ENCODE peak calls at places on chromosomes 13 and 19, in four cellular contexts. M is NCI-H510A treated with DMSO at 0.1 percent for 48 hours, T is D341Med, V is heart left ventricle. X is an unnamed sample.
A peak's percentile ranks its signal among the peaks of the same experiment; 100 is the strongest.

GRCh38 chr13:57932071-57932470 is 300.5 kb downstream of the PCDH17 start:
- DNase-seq in M (no peak), T (no peak), V (no peak), X (no peak)

GRCh38 chr13:23378009-23378632 is 55.4 kb downstream of the SACS start:
- DNase-seq in V (no peak), T (no peak), M (no peak), X (peak; percentile 63)

GRCh38 chr19:7435602-7436001 is 53.2 kb downstream of the PEX11G start:
- DNase-seq in M (no peak), T (no peak), V (no peak), X (no peak)

GRCh38 chr13:23020246-23020843 is 160.4 kb upstream of the SGCG start:
- DNase-seq in V (peak; percentile 22), M (peak; percentile 61), T (peak; percentile 59), X (peak; percentile 14)

GRCh38 chr13:52600666-52601065 is 41.6 kb upstream of the HNRNPA1L2 start:
- DNase-seq in M (no peak), T (no peak), V (no peak), X (no peak)

GRCh38 chr13:113997845-113998751 is 24.2 kb upstream of the C13orf46 start:
- DNase-seq in V (peak; percentile 50), M (no peak), T (no peak), X (no peak)

GRCh38 chr19:10474962-10475451 is 28.1 kb downstream of the KEAP1 start:
- DNase-seq in V (no peak), T (peak; percentile 14), M (no peak), X (no peak)

GRCh38 chr13:52158629-52159158 is 703 bp downstream of the NEK3 start:
- DNase-seq in V (peak; percentile 49), M (peak; percentile 17), T (no peak), X (no peak)

GRCh38 chr19:2887391-2887914 is 13.3 kb upstream of the ZNF57 start:
- DNase-seq in V (no peak), M (peak; percentile 82), T (peak; percentile 67), X (no peak)

GRCh38 chr13:30810261-30810701 is 74.9 kb downstream of the ALOX5AP start:
- DNase-seq in V (no peak), T (no peak), M (no peak), X (no peak)

GRCh38 chr13:110528911-110529310 is 32.6 kb downstream of the RAB20 start:
- DNase-seq in M (no peak), V (no peak), T (no peak), X (no peak)

GRCh38 chr13:30846311-30846710 is 59.8 kb upstream of the MEDAG start:
- DNase-seq in T (no peak), M (no peak), V (no peak), X (no peak)

GRCh38 chr19:507286-508203 is at the start of gene TPGS1:
- DNase-seq in T (peak; percentile 87), M (peak; percentile 20), V (peak; percentile 85), X (peak; percentile 82)

GRCh38 chr13:38713046-38713445 is 26.2 kb downstream of the FREM2 start:
- DNase-seq in M (no peak), V (no peak), T (no peak), X (no peak)

GRCh38 chr19:19575411-19575810 is 37.3 kb downstream of the CILP2 start:
- DNase-seq in V (no peak), T (no peak), M (no peak), X (no peak)

GRCh38 chr13:110616103-110617101 is 1.1 kb downstream of the NAXD start:
- DNase-seq in T (no peak), M (peak; percentile 47), V (no peak), X (peak; percentile 44)